ENCODE peak calls at places on chromosomes 4 and X, in five cellular contexts. One of them, this sample, is unnamed.

GRCh38 chr4:168019921-168020320 is 72.4 kb upstream of the ANXA10 start:
- DNase-seq in breast epithelium: no peak
- DNase-seq in spleen: no peak
- DNase-seq in right lobe of liver: no peak
- DNase-seq in upper lobe of right lung: no peak
- DNase-seq in this sample: no peak

GRCh38 chr4:109301691-109302365 is 630 bp downstream of the COL25A1 start:
- DNase-seq in breast epithelium: no peak
- DNase-seq in spleen: no peak
- DNase-seq in right lobe of liver: no peak
- DNase-seq in upper lobe of right lung: no peak
- DNase-seq in this sample: no peak

GRCh38 chr4:109930872-109931271 is 18.2 kb downstream of the EGF start:
- DNase-seq in breast epithelium: no peak
- DNase-seq in spleen: no peak
- DNase-seq in right lobe of liver: no peak
- DNase-seq in upper lobe of right lung: no peak
- DNase-seq in this sample: no peak

GRCh38 chrX:13339607-13340006 is 19.8 kb upstream of the ATXN3L start:
- DNase-seq in breast epithelium: no peak
- DNase-seq in spleen: no peak
- DNase-seq in right lobe of liver: no peak
- DNase-seq in upper lobe of right lung: no peak
- DNase-seq in this sample: no peak

GRCh38 chrX:13341491-13342101 is 21.7 kb upstream of the ATXN3L start:
- DNase-seq in breast epithelium: no peak
- DNase-seq in spleen: no peak
- DNase-seq in right lobe of liver: no peak
- DNase-seq in upper lobe of right lung: no peak
- DNase-seq in this sample: no peak

GRCh38 chrX:136779346-136779781 is 1.4 kb downstream of the ARHGEF6 start:
- DNase-seq in breast epithelium: no peak
- DNase-seq in spleen: no peak
- DNase-seq in right lobe of liver: no peak
- DNase-seq in upper lobe of right lung: no peak
- DNase-seq in this sample: no peak

GRCh38 chr4:188403272-188403671 is 264.0 kb downstream of the TRIML1 start:
- DNase-seq in breast epithelium: no peak
- DNase-seq in spleen: no peak
- DNase-seq in right lobe of liver: no peak
- DNase-seq in upper lobe of right lung: no peak
- DNase-seq in this sample: no peak

GRCh38 chr4:3047464-3048286 is 26.7 kb downstream of the HTT-AS start:
- DNase-seq in breast epithelium: no peak
- DNase-seq in spleen: peak; percentile 94
- DNase-seq in right lobe of liver: peak; percentile 75
- DNase-seq in upper lobe of right lung: peak; percentile 78
- DNase-seq in this sample: peak; percentile 51

DNA sequence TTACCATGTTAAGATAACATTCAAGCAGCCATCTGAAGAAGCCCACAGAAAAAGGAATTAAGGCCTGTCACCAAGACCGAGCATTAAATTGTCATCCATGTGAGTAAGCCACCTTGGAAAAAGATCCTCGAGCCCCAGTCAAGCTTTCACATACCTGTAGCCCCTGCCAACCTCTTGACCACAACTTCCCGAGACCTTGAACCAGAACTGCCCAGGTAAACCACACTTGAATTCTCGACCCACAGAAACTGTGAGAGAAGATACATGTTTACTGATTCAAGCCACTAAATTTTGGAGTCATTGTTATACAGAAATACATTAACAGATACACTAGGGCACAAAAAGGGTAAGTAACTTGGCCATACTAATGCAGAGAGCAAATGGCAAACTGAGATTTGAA is 49.6 kb downstream of the FAM13A start:
- DNase-seq in breast epithelium: no peak
- DNase-seq in spleen: no peak
- DNase-seq in right lobe of liver: no peak
- DNase-seq in upper lobe of right lung: no peak
- DNase-seq in this sample: no peak
- H3K4me1 ChIP-seq in breast epithelium: no peaks in the 10 kb centered on the region
- H3K4me1 ChIP-seq in spleen: no peaks in the 10 kb centered on the region
- H3K4me1 ChIP-seq in right lobe of liver: peaks cover 14% of the 10 kb centered on the region
- H3K4me1 ChIP-seq in upper lobe of right lung: no peaks in the 10 kb centered on the region
- H3K4me1 ChIP-seq in this sample: no peaks in the 10 kb centered on the region

GRCh38 chr4:73250642-73251041 is 8.0 kb downstream of the ANKRD17 start:
- DNase-seq in breast epithelium: no peak
- DNase-seq in spleen: no peak
- DNase-seq in right lobe of liver: no peak
- DNase-seq in upper lobe of right lung: no peak
- DNase-seq in this sample: no peak

GRCh38 chr4:73251384-73251783 is 7.2 kb downstream of the ANKRD17 start:
- DNase-seq in breast epithelium: no peak
- DNase-seq in spleen: no peak
- DNase-seq in right lobe of liver: no peak
- DNase-seq in upper lobe of right lung: no peak
- DNase-seq in this sample: no peak

GRCh38 chr4:73245955-73246354 is 12.6 kb downstream of the ANKRD17 start:
- DNase-seq in breast epithelium: no peak
- DNase-seq in spleen: no peak
- DNase-seq in right lobe of liver: no peak
- DNase-seq in upper lobe of right lung: no peak
- DNase-seq in this sample: no peak

GRCh38 chr4:73248416-73248815 is 10.2 kb downstream of the ANKRD17 start:
- DNase-seq in breast epithelium: no peak
- DNase-seq in spleen: no peak
- DNase-seq in right lobe of liver: no peak
- DNase-seq in upper lobe of right lung: no peak
- DNase-seq in this sample: no peak

GRCh38 chr4:73248821-73249220 is 9.8 kb downstream of the ANKRD17 start:
- DNase-seq in breast epithelium: no peak
- DNase-seq in spleen: no peak
- DNase-seq in right lobe of liver: no peak
- DNase-seq in upper lobe of right lung: no peak
- DNase-seq in this sample: no peak
- H3K4me1 ChIP-seq in breast epithelium: no peaks in the 10 kb centered on the region
- H3K4me1 ChIP-seq in spleen: peaks cover 71% of the 10 kb centered on the region
- H3K4me1 ChIP-seq in right lobe of liver: peaks cover 15% of the 10 kb centered on the region
- H3K4me1 ChIP-seq in upper lobe of right lung: peaks cover 12% of the 10 kb centered on the region
- H3K4me1 ChIP-seq in this sample: peaks cover 46% of the 10 kb centered on the region

GRCh38 chr4:38089961-38090360 is 129.8 kb downstream of the PTTG2 start:
- DNase-seq in breast epithelium: no peak
- DNase-seq in spleen: no peak
- DNase-seq in right lobe of liver: no peak
- DNase-seq in upper lobe of right lung: no peak
- DNase-seq in this sample: no peak
- H3K4me1 ChIP-seq in breast epithelium: no peaks in the 10 kb centered on the region
- H3K4me1 ChIP-seq in spleen: peaks cover 10% of the 10 kb centered on the region
- H3K4me1 ChIP-seq in right lobe of liver: peaks cover 12% of the 10 kb centered on the region
- H3K4me1 ChIP-seq in upper lobe of right lung: no peaks in the 10 kb centered on the region
- H3K4me1 ChIP-seq in this sample: peaks cover 31% of the 10 kb centered on the region

GRCh38 chr4:53477038-53477565 is 99.7 kb downstream of the FIP1L1 start:
- DNase-seq in breast epithelium: no peak
- DNase-seq in spleen: no peak
- DNase-seq in right lobe of liver: no peak
- DNase-seq in upper lobe of right lung: no peak
- DNase-seq in this sample: no peak
- H3K4me1 ChIP-seq in breast epithelium: no peaks in the 10 kb centered on the region
- H3K4me1 ChIP-seq in spleen: no peaks in the 10 kb centered on the region
- H3K4me1 ChIP-seq in right lobe of liver: no peaks in the 10 kb centered on the region
- H3K4me1 ChIP-seq in upper lobe of right lung: no peaks in the 10 kb centered on the region
- H3K4me1 ChIP-seq in this sample: no peaks in the 10 kb centered on the region

GRCh38 chrX:115364625-115365024 is 75.1 kb downstream of the LUZP4 start:
- DNase-seq in breast epithelium: no peak
- DNase-seq in spleen: no peak
- DNase-seq in right lobe of liver: no peak
- DNase-seq in upper lobe of right lung: no peak
- DNase-seq in this sample: no peak

GRCh38 chrX:115362334-115363095 is 73.0 kb downstream of the LUZP4 start:
- DNase-seq in breast epithelium: no peak
- DNase-seq in spleen: no peak
- DNase-seq in right lobe of liver: no peak
- DNase-seq in upper lobe of right lung: no peak
- DNase-seq in this sample: no peak

GRCh38 chrX:115367956-115368355 is 78.4 kb downstream of the LUZP4 start:
- DNase-seq in breast epithelium: no peak
- DNase-seq in spleen: no peak
- DNase-seq in right lobe of liver: no peak
- DNase-seq in upper lobe of right lung: no peak
- DNase-seq in this sample: no peak

GRCh38 chrX:115367455-115367854 is 77.9 kb downstream of the LUZP4 start:
- DNase-seq in breast epithelium: peak; percentile 39
- DNase-seq in spleen: no peak
- DNase-seq in right lobe of liver: no peak
- DNase-seq in upper lobe of right lung: no peak
- DNase-seq in this sample: no peak

GRCh38 chrX:115366535-115366934 is 77.0 kb downstream of the LUZP4 start:
- DNase-seq in breast epithelium: no peak
- DNase-seq in spleen: no peak
- DNase-seq in right lobe of liver: no peak
- DNase-seq in upper lobe of right lung: no peak
- DNase-seq in this sample: no peak
- H3K4me1 ChIP-seq in breast epithelium: no peaks in the 10 kb centered on the region
- H3K4me1 ChIP-seq in spleen: no peaks in the 10 kb centered on the region
- H3K4me1 ChIP-seq in right lobe of liver: no peaks in the 10 kb centered on the region
- H3K4me1 ChIP-seq in upper lobe of right lung: no peaks in the 10 kb centered on the region
- H3K4me1 ChIP-seq in this sample: no peaks in the 10 kb centered on the region

GRCh38 chr4:88276952-88277710 is 7.2 kb downstream of the PPM1K start:
- DNase-seq in breast epithelium: no peak
- DNase-seq in spleen: no peak
- DNase-seq in right lobe of liver: no peak
- DNase-seq in upper lobe of right lung: no peak
- DNase-seq in this sample: no peak
- H3K4me1 ChIP-seq in breast epithelium: no peaks in the 10 kb centered on the region
- H3K4me1 ChIP-seq in spleen: peaks cover 59% of the 10 kb centered on the region
- H3K4me1 ChIP-seq in right lobe of liver: peaks cover 6% of the 10 kb centered on the region
- H3K4me1 ChIP-seq in upper lobe of right lung: peaks cover 14% of the 10 kb centered on the region
- H3K4me1 ChIP-seq in this sample: peaks cover 8% of the 10 kb centered on the region

GRCh38 chr4:184751585-184751956 is 17.7 kb upstream of the CENPU start:
- DNase-seq in breast epithelium: no peak
- DNase-seq in spleen: no peak
- DNase-seq in right lobe of liver: no peak
- DNase-seq in upper lobe of right lung: no peak
- DNase-seq in this sample: no peak

GRCh38 chr4:184756399-184756798 is 22.5 kb upstream of the CENPU start:
- DNase-seq in breast epithelium: no peak
- DNase-seq in spleen: no peak
- DNase-seq in right lobe of liver: no peak
- DNase-seq in upper lobe of right lung: no peak
- DNase-seq in this sample: peak; percentile 70

GRCh38 chr4:184750926-184751584 is 17.2 kb upstream of the CENPU start:
- DNase-seq in breast epithelium: no peak
- DNase-seq in spleen: no peak
- DNase-seq in right lobe of liver: no peak
- DNase-seq in upper lobe of right lung: no peak
- DNase-seq in this sample: no peak

GRCh38 chr4:184755278-184755677 is 21.4 kb upstream of the CENPU start:
- DNase-seq in breast epithelium: peak; percentile 40
- DNase-seq in spleen: no peak
- DNase-seq in right lobe of liver: no peak
- DNase-seq in upper lobe of right lung: no peak
- DNase-seq in this sample: peak; percentile 77

GRCh38 chr4:184752496-184753275 is 18.8 kb upstream of the CENPU start:
- DNase-seq in breast epithelium: no peak
- DNase-seq in spleen: no peak
- DNase-seq in right lobe of liver: no peak
- DNase-seq in upper lobe of right lung: no peak
- DNase-seq in this sample: peak; percentile 41
- H3K4me1 ChIP-seq in breast epithelium: peaks cover 7% of the 10 kb centered on the region
- H3K4me1 ChIP-seq in spleen: peaks cover 8% of the 10 kb centered on the region
- H3K4me1 ChIP-seq in right lobe of liver: peaks cover 43% of the 10 kb centered on the region
- H3K4me1 ChIP-seq in upper lobe of right lung: peaks cover 6% of the 10 kb centered on the region
- H3K4me1 ChIP-seq in this sample: peaks cover 45% of the 10 kb centered on the region

DNA sequence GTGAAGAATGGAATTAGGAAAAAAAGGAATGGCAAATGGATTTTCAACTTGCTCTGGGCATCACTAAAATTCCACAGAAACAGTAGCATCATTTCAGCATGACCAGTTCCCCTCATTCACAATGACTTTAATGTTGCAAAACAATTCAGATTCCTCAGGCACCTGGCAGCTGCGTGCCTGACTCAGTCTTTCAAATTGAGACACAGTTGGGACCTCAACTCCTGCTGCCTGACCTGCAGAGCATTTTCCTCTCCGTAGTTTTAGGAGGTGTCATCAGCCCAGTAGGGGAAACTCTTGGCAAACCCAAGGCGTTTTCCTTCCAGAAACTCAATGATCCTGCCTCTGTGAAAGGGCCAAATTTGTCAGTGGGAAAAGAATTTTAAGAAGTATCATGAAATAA is 388.9 kb downstream of the SPRY1 start:
- DNase-seq in breast epithelium: peak; percentile 59
- DNase-seq in spleen: no peak
- DNase-seq in right lobe of liver: no peak
- DNase-seq in upper lobe of right lung: no peak
- DNase-seq in this sample: peak; percentile 64
- H3K4me1 ChIP-seq in breast epithelium: no peaks in the 10 kb centered on the region
- H3K4me1 ChIP-seq in spleen: no peaks in the 10 kb centered on the region
- H3K4me1 ChIP-seq in right lobe of liver: no peaks in the 10 kb centered on the region
- H3K4me1 ChIP-seq in upper lobe of right lung: peaks cover 8% of the 10 kb centered on the region
- H3K4me1 ChIP-seq in this sample: peaks cover 31% of the 10 kb centered on the region

GRCh38 chr4:185424905-185425599 is 712 bp downstream of the UFSP2 start:
- DNase-seq in breast epithelium: no peak
- DNase-seq in spleen: no peak
- DNase-seq in right lobe of liver: no peak
- DNase-seq in upper lobe of right lung: no peak
- DNase-seq in this sample: no peak
- H3K4me1 ChIP-seq in breast epithelium: no peaks in the 10 kb centered on the region
- H3K4me1 ChIP-seq in spleen: peaks cover 39% of the 10 kb centered on the region
- H3K4me1 ChIP-seq in right lobe of liver: peaks cover 14% of the 10 kb centered on the region
- H3K4me1 ChIP-seq in upper lobe of right lung: peaks cover 22% of the 10 kb centered on the region
- H3K4me1 ChIP-seq in this sample: peaks cover 18% of the 10 kb centered on the region

DNA sequence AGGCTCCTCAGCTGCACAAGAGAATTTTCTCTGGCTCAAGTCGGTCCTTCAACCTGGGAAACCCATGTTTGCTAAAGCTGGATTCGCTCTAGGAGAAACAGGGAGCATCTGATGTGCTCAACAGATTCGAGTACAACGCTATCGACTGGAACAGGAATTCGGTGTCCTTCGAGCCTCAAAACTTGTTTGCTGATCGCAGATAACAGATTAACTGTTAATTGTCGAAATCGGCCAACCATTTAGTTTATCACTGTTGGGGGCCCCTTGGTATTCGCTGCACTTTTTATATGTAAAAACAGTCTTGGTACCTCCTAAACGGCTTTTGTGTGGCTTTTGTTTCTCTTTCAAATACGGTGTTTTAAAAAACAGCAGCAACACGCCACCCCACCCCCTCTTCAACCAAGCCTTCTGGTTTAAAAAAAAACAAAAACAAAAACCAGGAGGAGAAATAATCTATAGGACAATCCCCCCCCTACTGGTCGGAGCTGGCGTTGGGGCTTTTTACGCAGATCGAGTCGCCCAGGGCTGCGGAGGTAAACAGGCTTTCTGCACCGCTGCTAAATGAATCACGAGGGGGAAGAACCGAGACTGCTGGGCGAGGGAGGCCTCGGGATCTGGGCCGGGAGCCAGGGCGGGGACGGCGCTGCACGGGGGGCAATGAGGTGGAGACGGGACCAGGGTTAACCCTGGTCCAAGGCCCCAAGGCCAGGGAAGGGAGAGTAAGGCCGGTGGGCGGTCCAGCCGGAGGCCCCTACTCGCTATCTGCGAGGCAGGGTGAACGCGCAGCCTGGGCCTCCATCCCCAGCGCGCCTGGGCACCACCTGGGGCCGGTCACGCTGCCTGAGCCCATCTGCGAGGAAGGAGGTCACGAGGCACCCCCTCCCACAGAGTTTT is 71.7 kb upstream of the BCOR start:
- DNase-seq in breast epithelium: no peak
- DNase-seq in spleen: peak; percentile 90
- DNase-seq in right lobe of liver: peak; percentile 60
- DNase-seq in upper lobe of right lung: peak; percentile 73
- DNase-seq in this sample: no peak
- H3K4me1 ChIP-seq in breast epithelium: no peaks in the 10 kb centered on the region
- H3K4me1 ChIP-seq in spleen: peaks cover 82% of the 10 kb centered on the region
- H3K4me1 ChIP-seq in right lobe of liver: peaks cover 24% of the 10 kb centered on the region
- H3K4me1 ChIP-seq in upper lobe of right lung: peaks cover 16% of the 10 kb centered on the region
- H3K4me1 ChIP-seq in this sample: peaks cover 19% of the 10 kb centered on the region

This sample was measured in gastrocnemius medialis.